ENCODE peak calls at places on chromosomes 12 and 14, in five cellular contexts. C, A, D, U and B are unnamed samples. For H3K9me3, the result is how much of the 10 kb centered on the place peaks cover.

GRCh38 chr14:20179880-20180279 is 10.8 kb upstream of the OR11G2 start:
- DNase-seq in C (no peak), A (no peak), D (no peak), U (no peak), B (no peak)

GRCh38 chr12:16198884-16199283 is 78.6 kb downstream of the SLC15A5 start:
- DNase-seq in C (no peak), A (peak), D (no peak), U (no peak), B (no peak)

GRCh38 chr14:68722968-68723577 is 69.8 kb downstream of the ZFP36L1 start:
- DNase-seq in C (no peak), A (no peak), D (no peak), U (no peak), B (no peak)

GRCh38 chr14:93734086-93734822 is 54.0 kb downstream of the PRIMA1 start:
- DNase-seq in C (no peak), A (peak), D (no peak), U (no peak), B (no peak)

GRCh38 chr14:24944800-24945199 is 105.1 kb downstream of the STXBP6 start:
- DNase-seq in C (no peak), A (no peak), D (no peak), U (no peak), B (no peak)

GRCh38 chr12:12720637-12721250 is 3.6 kb downstream of the CDKN1B start:
- DNase-seq in C (no peak), A (no peak), D (no peak), U (no peak), B (peak)

GRCh38 chr12:98601924-98602323 is 8.4 kb downstream of the SLC25A3 start:
- DNase-seq in C (no peak), A (no peak), D (no peak), U (no peak), B (no peak)

GRCh38 chr14:49687942-49688700 is at the start of gene POLE2:
- DNase-seq in C (peak), A (peak), D (no peak), U (peak), B (peak)

GRCh38 chr12:100675432-100675831 is 101.9 kb downstream of the GAS2L3 start:
- DNase-seq in C (peak), A (no peak), D (no peak), U (no peak), B (peak)

GRCh38 chr12:99111600-99111999 is 466.5 kb downstream of the APAF1 start:
- DNase-seq in C (no peak), A (no peak), D (no peak), U (no peak), B (no peak)

GRCh38 chr12:57129311-57130288 is 1.3 kb downstream of the LRP1 start:
- DNase-seq in C (no peak), A (peak), D (no peak), U (peak), B (no peak)

GRCh38 chr14:47103781-47104180 is 452.2 kb upstream of the RPL10L start:
- DNase-seq in C (no peak), A (no peak), D (no peak), U (no peak), B (no peak)
- H3K4me3 ChIP-seq in C (no peak), A (no peak), D (no peak), U (no peak), B (no peak)

GRCh38 chr12:34373926-34374325 is 351.6 kb downstream of the ALG10 start:
- DNase-seq in C (no peak), A (no peak), D (no peak), U (no peak), B (no peak)
- H3K9me3 ChIP-seq in C (under half), A (under half), D (under half), U (under half), B (under half)

GRCh38 chr12:69052613-69053408 is 119.8 kb upstream of the CPM start:
- DNase-seq in C (peak), A (no peak), D (peak), U (no peak), B (peak)
- H3K4me3 ChIP-seq in C (peak), A (no peak), D (peak), U (no peak), B (no peak)

DNA sequence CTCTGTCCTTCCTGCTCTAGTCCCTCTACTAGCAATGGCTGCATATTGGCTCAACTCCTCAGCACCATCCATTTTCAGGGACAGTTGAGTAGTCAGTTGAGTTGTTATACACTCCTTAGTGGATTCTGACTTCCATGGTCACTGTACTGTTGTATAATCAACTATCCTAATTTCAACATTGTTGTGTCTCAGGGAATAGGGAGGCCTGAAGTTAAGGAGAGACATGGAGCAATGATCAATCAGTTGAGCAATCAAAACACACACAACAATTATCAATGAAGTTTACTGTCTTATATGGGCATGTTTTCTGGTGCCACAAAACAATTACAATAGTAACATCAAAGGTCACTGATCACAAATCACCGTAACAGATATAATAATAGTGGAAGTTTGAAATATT is 255.9 kb downstream of the KCNC2 start:
- DNase-seq in C (no peak), A (no peak), D (no peak), U (no peak), B (no peak)
- H3K9me3 ChIP-seq in C (under half), A (under half), D (under half), U (under half), B (under half)

DNA sequence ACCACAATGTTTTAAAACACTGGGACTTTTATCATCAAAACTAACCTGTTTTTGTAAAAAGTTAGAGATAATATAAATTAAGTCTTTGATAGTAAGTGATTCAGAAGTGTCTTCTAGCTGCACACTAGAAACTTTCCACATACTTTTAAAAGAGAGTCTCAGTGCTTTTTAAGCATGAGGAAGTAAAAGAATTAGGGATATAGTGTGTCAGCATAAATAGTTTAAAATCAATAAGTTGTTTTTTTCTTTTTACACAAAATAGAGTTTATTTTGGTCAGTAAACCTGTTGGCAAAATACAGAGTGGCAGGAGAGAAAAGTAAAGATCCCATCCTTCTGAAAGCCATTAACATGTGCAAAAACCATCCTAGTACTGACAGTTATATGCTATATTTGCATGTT is 1.7 kb downstream of the DNM1L start:
- DNase-seq in C (no peak), A (no peak), D (no peak), U (no peak), B (no peak)
- H3K4me3 ChIP-seq in C (no peak), A (peak), D (peak), U (no peak), B (peak)

DNA sequence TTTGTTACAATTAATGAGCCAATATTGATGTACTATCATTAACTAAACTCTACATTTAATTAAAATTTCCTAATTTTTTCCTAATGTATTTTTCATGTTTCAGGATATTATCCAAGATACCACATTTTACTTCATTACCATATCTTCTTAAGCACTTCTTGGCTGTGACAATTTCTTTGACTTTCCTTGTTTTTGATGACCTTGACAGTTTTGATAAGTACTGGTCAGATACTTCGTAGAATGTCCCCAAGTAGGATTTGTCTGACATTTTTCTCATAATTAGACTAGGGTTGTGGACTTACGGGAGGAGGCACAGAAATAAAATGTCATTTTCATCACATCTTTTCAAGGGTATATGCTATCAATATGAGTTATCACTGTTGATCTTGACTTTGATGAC is 700.9 kb downstream of the BCL11B start:
- DNase-seq in C (no peak), A (no peak), D (no peak), U (no peak), B (no peak)
- H3K9me3 ChIP-seq in C (under half), A (under half), D (under half), U (under half), B (under half)

DNA sequence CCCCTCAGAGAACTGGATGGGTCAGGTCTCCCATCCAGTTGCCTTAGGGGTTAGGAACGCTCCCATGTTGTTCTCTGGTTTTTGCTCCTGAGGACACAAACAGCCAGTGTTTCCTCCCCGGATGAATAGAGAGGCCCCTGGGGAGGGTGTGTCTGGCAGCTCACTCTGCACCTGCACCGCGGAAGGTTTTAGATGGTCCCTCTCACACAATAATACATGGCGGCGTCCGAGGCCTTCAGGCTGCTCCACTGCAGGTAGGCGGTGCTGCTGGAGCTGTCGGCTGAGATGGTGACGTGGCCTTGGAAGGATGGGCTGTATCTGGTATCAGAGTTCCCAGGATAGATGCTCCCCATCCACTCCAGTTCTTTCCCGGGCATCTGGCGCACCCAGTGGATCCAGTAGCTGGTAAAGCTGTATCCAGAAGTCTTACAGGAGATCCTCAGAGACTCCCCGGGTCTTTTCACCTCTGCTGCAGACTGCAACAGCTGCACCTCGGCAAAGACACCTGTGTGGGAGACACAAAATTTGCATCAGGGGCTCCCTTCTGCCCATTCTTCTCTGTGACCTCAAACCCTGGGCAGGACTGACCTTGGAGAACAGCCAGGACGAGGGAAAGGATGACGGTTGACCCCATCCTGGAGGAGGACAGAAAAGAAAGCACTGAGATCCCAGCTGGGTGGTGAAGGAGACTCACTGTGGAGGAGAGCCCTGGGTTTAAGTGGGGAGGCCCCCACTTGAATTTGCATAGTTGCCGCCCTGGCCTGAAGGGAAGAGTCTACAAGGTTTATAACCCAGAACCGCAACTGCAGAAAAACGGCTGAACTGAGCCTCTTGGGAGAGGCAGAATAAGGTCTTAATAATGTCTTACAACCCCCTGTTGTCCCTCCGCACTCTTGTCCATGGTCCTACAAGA is 1324.8 kb downstream of the TMEM121 start:
- DNase-seq in C (no peak), A (peak), D (no peak), U (no peak), B (no peak)
- H3K4me3 ChIP-seq in C (no peak), A (peak), D (no peak), U (no peak), B (no peak)

GRCh38 chr14:42335918-42336317 is 729.2 kb downstream of the LRFN5 start:
- DNase-seq in C (no peak), A (no peak), D (no peak), U (no peak), B (no peak)
- H3K9me3 ChIP-seq in C (under half), A (under half), D (under half), U (under half), B (under half)